ENCODE peak calls at places on chromosomes 13 and 19, in eight cellular contexts. F is uterus, V is IMR-90, X is body of pancreas, H is thyroid gland, K is suprapubic skin, C is breast epithelium, U is heart left ventricle. D is an unnamed sample. For H3K36me3 and H3K4me1, the result is how much of the 10 kb centered on the place peaks cover.

GRCh38 chr13:60463787-60464186 is 66.8 kb downstream of the TDRD3 start:
- DNase-seq in F (no peak), V (no peak), X (no peak), H (no peak), K (no peak), C (no peak), U (no peak), D (no peak)

GRCh38 chr19:49801966-49802661 is 11.0 kb downstream of the FUZ start:
- DNase-seq in F (peak), V (peak), X (peak), H (peak), K (peak), C (peak), U (peak), D (peak)

GRCh38 chr13:48493076-48493765 is 39.7 kb downstream of the RCBTB2 start:
- DNase-seq in F (no peak), V (no peak), X (no peak), H (no peak), K (no peak), C (no peak), U (no peak), D (no peak)

GRCh38 chr19:45953676-45954075 is 20.0 kb downstream of the NOVA2 start:
- DNase-seq in F (no peak), V (no peak), X (no peak), H (no peak), K (no peak), C (no peak), U (no peak), D (no peak)

GRCh38 chr13:30159446-30159839 is 147.9 kb downstream of the KATNAL1 start:
- DNase-seq in F (no peak), V (peak), X (no peak), H (no peak), K (no peak), C (no peak), U (no peak), D (no peak)

GRCh38 chr13:60000081-60000480 is 163.6 kb downstream of the DIAPH3 start:
- DNase-seq in F (no peak), V (peak), X (no peak), H (no peak), K (no peak), C (no peak), U (no peak), D (no peak)

GRCh38 chr19:23851966-23852365 is 62.7 kb upstream of the ZNF726 start:
- DNase-seq in F (no peak), V (no peak), X (no peak), H (no peak), K (no peak), C (no peak), U (no peak), D (no peak)

GRCh38 chr19:2332341-2333026 is 4.0 kb downstream of the SPPL2B start:
- DNase-seq in F (no peak), V (no peak), X (no peak), H (peak), K (no peak), C (no peak), U (no peak), D (no peak)

GRCh38 chr19:10182847-10183246 is 11.9 kb downstream of the DNMT1 start:
- DNase-seq in F (no peak), V (no peak), X (no peak), H (no peak), K (no peak), C (no peak), U (no peak), D (no peak)

GRCh38 chr19:4428326-4428975 is 26.0 kb downstream of the CHAF1A start:
- DNase-seq in F (no peak), V (no peak), X (no peak), H (no peak), K (no peak), C (no peak), U (peak), D (no peak)

GRCh38 chr19:4430760-4431159 is 26.8 kb downstream of the UBXN6 start:
- DNase-seq in F (no peak), V (no peak), X (peak), H (no peak), K (no peak), C (no peak), U (peak), D (no peak)

GRCh38 chr19:4432918-4433506 is 24.6 kb downstream of the UBXN6 start:
- DNase-seq in F (no peak), V (no peak), X (no peak), H (no peak), K (no peak), C (no peak), U (peak), D (no peak)

GRCh38 chr19:4431808-4432674 is 25.6 kb downstream of the UBXN6 start:
- DNase-seq in F (no peak), V (no peak), X (peak), H (no peak), K (no peak), C (no peak), U (peak), D (no peak)

GRCh38 chr19:4429266-4430200 is 27.1 kb downstream of the CHAF1A start:
- DNase-seq in F (no peak), V (peak), X (no peak), H (no peak), K (no peak), C (no peak), U (peak), D (no peak)
- H3K36me3 ChIP-seq in F (under half), V (under half), X (under half), H (under half), K (half or more), C (under half), U (under half), D (under half)

DNA sequence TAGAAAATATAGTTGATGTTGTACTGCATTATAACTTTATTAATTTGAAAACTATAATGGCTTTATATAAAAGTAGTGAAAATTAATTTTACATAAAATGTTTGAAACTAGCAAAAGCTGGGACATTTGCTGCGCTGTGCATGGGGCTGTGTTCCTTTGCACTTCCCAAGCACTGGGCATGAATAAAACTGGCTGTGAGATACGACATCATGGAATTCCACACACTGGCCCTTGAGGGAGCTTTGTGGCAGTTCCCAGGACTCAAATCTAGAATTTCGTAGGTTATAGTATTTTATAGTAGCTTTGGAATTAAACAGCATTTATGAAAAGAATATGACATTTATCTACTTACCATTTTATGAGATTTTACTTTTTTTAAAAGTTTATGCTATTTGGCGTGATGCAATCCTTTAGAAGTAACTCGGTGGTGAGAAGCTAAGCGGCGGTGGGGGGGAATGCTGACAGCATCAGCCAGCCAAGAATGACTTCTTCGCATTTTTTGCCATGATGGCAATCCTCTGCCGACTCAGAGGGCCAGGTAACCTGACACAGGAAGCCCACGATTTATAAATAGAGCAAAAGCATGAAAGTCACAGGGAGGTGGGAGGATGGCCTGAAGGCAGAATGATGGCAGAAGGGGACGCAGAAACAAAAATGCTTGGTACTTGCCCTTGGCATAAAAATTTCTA is 553.5 kb downstream of the MYO16 start:
- DNase-seq in F (no peak), V (peak), X (no peak), H (no peak), K (no peak), C (no peak), U (no peak), D (no peak)
- TF ChIP-seq POLR2A in F (no peak), V (no peak), X (no peak), H (no peak), K (no peak), C (no peak), U (no peak), D (no peak)

GRCh38 chr19:6249296-6249695 is 30.5 kb downstream of the MLLT1 start:
- DNase-seq in F (no peak), V (peak), X (no peak), H (no peak), K (no peak), C (no peak), U (no peak), D (no peak)
- H3K4me1 ChIP-seq in F (under half), V (under half), X (under half), H (under half), K (under half), C (under half), U (under half), D (under half)

GRCh38 chr19:34321735-34322134 is 43.3 kb upstream of the GPI start:
- DNase-seq in F (no peak), V (no peak), X (no peak), H (no peak), K (no peak), C (no peak), U (no peak), D (no peak)

GRCh38 chr19:34323433-34324204 is 41.4 kb upstream of the GPI start:
- DNase-seq in F (no peak), V (no peak), X (no peak), H (no peak), K (no peak), C (no peak), U (no peak), D (no peak)

GRCh38 chr19:34325181-34325580 is 39.8 kb upstream of the GPI start:
- DNase-seq in F (no peak), V (no peak), X (no peak), H (no peak), K (no peak), C (no peak), U (no peak), D (no peak)

GRCh38 chr19:34325961-34326360 is 39.0 kb upstream of the GPI start:
- DNase-seq in F (no peak), V (peak), X (no peak), H (no peak), K (no peak), C (no peak), U (no peak), D (no peak)

GRCh38 chr19:34324320-34324719 is 40.7 kb upstream of the GPI start:
- DNase-seq in F (no peak), V (no peak), X (no peak), H (no peak), K (no peak), C (no peak), U (no peak), D (no peak)
- H3K36me3 ChIP-seq in F (under half), V (under half), X (under half), H (under half), K (half or more), C (under half), U (under half), D (under half)

DNA sequence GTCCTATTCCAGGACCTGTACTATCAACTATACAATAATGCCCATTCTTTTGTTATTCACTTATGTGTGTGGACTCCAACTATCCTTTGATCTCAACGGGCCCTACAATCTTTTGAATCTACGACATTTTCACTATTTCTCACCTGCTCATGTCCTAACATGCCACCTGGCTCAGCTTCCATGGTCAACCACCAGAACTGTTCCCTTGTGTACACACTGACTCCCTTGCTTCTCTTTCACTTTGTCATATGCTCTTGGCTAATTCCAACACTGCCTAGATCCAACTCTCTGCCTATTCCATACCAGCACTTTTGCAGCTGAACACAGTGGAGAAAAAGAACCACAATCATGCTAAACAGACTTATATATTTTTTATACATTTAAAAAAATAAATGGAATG is 53.1 kb downstream of the MICU2 start:
- DNase-seq in F (no peak), V (no peak), X (no peak), H (no peak), K (no peak), C (no peak), U (no peak), D (no peak)
- TF ChIP-seq POLR2A in F (no peak), V (no peak), X (no peak), H (no peak), K (no peak), C (no peak), U (no peak), D (no peak)

D was measured in esophagus muscularis mucosa.